ENCODE peak calls at places on chromosomes 16 and 17, in five cellular contexts. One of them, this sample, is unnamed. For H3K4me1 and H3K36me3, the result is how much of the 10 kb centered on the place peaks cover.

GRCh38 chr16:10013364-10013763 is 168.9 kb downstream of the GRIN2A start:
- DNase-seq in pancreas: no peak
- DNase-seq in NT2/D1: no peak
- DNase-seq in PC-3: no peak
- DNase-seq in thoracic aorta: no peak
- DNase-seq in this sample: no peak

GRCh38 chr16:88743693-88744519 is 37.6 kb downstream of the CTU2 start:
- DNase-seq in pancreas: peak
- DNase-seq in NT2/D1: peak
- DNase-seq in PC-3: peak
- DNase-seq in thoracic aorta: peak
- DNase-seq in this sample: peak

GRCh38 chr17:21167303-21167702 is 40.5 kb downstream of the DHRS7B start:
- DNase-seq in NT2/D1: no peak
- DNase-seq in pancreas: no peak
- DNase-seq in PC-3: no peak
- DNase-seq in thoracic aorta: no peak
- DNase-seq in this sample: no peak

GRCh38 chr16:50257876-50258275 is 8.5 kb upstream of the ADCY7 start:
- DNase-seq in PC-3: no peak
- DNase-seq in NT2/D1: no peak
- DNase-seq in thoracic aorta: no peak
- DNase-seq in pancreas: peak
- DNase-seq in this sample: no peak

GRCh38 chr17:37742114-37742761 is 2.6 kb downstream of the HNF1B start:
- DNase-seq in PC-3: peak
- DNase-seq in NT2/D1: no peak
- DNase-seq in pancreas: peak
- DNase-seq in thoracic aorta: no peak
- DNase-seq in this sample: no peak

GRCh38 chr16:84383106-84383505 is 14.8 kb downstream of the ATP2C2 start:
- DNase-seq in PC-3: no peak
- DNase-seq in thoracic aorta: no peak
- DNase-seq in NT2/D1: no peak
- DNase-seq in pancreas: peak
- DNase-seq in this sample: no peak

GRCh38 chr17:16371742-16372141 is 9.1 kb upstream of the UBB start:
- DNase-seq in thoracic aorta: no peak
- DNase-seq in NT2/D1: no peak
- DNase-seq in PC-3: peak
- DNase-seq in pancreas: no peak
- DNase-seq in this sample: no peak

GRCh38 chr17:35184274-35184673 is 9.9 kb downstream of the SLC35G3 start:
- DNase-seq in pancreas: no peak
- DNase-seq in NT2/D1: no peak
- DNase-seq in thoracic aorta: no peak
- DNase-seq in PC-3: no peak
- DNase-seq in this sample: no peak

GRCh38 chr16:50616883-50617629 is 64.1 kb downstream of the SNX20 start:
- DNase-seq in thoracic aorta: no peak
- DNase-seq in PC-3: no peak
- DNase-seq in pancreas: no peak
- DNase-seq in NT2/D1: no peak
- DNase-seq in this sample: peak

GRCh38 chr17:78250891-78251772 is 19.7 kb downstream of the TMEM235 start:
- DNase-seq in thoracic aorta: no peak
- DNase-seq in PC-3: peak
- DNase-seq in NT2/D1: peak
- DNase-seq in pancreas: peak
- DNase-seq in this sample: peak

GRCh38 chr16:17885659-17886200 is 415.0 kb upstream of the XYLT1 start:
- DNase-seq in PC-3: no peak
- DNase-seq in thoracic aorta: no peak
- DNase-seq in pancreas: no peak
- DNase-seq in NT2/D1: peak
- DNase-seq in this sample: no peak

GRCh38 chr16:88681709-88682451 is 4.4 kb downstream of the SNAI3 start:
- DNase-seq in thoracic aorta: no peak
- DNase-seq in pancreas: no peak
- DNase-seq in PC-3: no peak
- DNase-seq in NT2/D1: no peak
- DNase-seq in this sample: no peak

GRCh38 chr17:7439462-7440112 is at the start of gene FGF11:
- DNase-seq in thoracic aorta: no peak
- DNase-seq in PC-3: no peak
- DNase-seq in NT2/D1: no peak
- DNase-seq in pancreas: no peak
- DNase-seq in this sample: no peak

GRCh38 chr16:61391835-61392234 is 644.4 kb downstream of the CDH8 start:
- DNase-seq in pancreas: no peak
- DNase-seq in NT2/D1: no peak
- DNase-seq in PC-3: no peak
- DNase-seq in thoracic aorta: no peak
- DNase-seq in this sample: no peak

GRCh38 chr17:32596666-32597065 is 109.9 kb downstream of the CDK5R1 start:
- DNase-seq in PC-3: no peak
- DNase-seq in NT2/D1: no peak
- DNase-seq in pancreas: no peak
- DNase-seq in thoracic aorta: no peak
- DNase-seq in this sample: no peak

GRCh38 chr17:40952675-40953074 is 14.1 kb downstream of the KRT39 start:
- DNase-seq in pancreas: no peak
- DNase-seq in thoracic aorta: no peak
- DNase-seq in NT2/D1: no peak
- DNase-seq in PC-3: peak
- DNase-seq in this sample: no peak

GRCh38 chr17:61862105-61862574 is 1.2 kb downstream of the BRIP1 start:
- DNase-seq in NT2/D1: no peak
- DNase-seq in thoracic aorta: no peak
- DNase-seq in PC-3: peak
- DNase-seq in pancreas: no peak
- DNase-seq in this sample: no peak

GRCh38 chr16:9489823-9490467 is 398.5 kb downstream of the HAPSTR1 start:
- DNase-seq in thoracic aorta: no peak
- DNase-seq in PC-3: no peak
- DNase-seq in NT2/D1: no peak
- DNase-seq in pancreas: no peak
- DNase-seq in this sample: no peak

GRCh38 chr17:69677130-69677529 is 262.6 kb downstream of the MAP2K6 start:
- DNase-seq in NT2/D1: no peak
- DNase-seq in thoracic aorta: no peak
- DNase-seq in pancreas: no peak
- DNase-seq in PC-3: peak
- DNase-seq in this sample: no peak

DNA sequence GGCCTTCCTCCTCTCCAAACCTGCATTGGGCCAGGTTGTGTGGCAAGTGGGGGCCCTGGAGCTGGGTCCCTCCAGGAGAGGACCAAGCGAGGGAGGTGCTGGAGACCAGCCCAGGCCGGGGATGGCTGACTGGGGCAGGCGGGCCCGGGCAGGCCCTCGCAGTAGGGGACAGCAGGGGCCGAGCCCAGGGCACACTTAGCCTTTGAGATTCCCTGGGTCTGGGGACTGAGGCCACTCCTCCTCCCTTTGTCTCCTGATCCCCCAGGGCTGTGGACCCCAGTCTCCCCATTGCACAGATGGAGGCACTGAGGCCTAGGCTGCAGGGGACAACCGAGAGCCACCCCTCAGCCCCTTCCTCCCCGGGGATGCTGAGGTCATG is 5.2 kb downstream of the FOXJ1 start:
- DNase-seq in thoracic aorta: no peak
- DNase-seq in pancreas: peak
- DNase-seq in NT2/D1: no peak
- DNase-seq in PC-3: no peak
- DNase-seq in this sample: no peak
- H3K4me1 ChIP-seq in thoracic aorta: under half
- H3K4me1 ChIP-seq in pancreas: under half
- H3K4me1 ChIP-seq in NT2/D1: under half
- H3K4me1 ChIP-seq in PC-3: under half
- H3K4me1 ChIP-seq in this sample: under half

GRCh38 chr17:77203436-77203835 is 62.7 kb downstream of the SEC14L1 start:
- DNase-seq in thoracic aorta: no peak
- DNase-seq in pancreas: peak
- DNase-seq in PC-3: no peak
- DNase-seq in NT2/D1: no peak
- DNase-seq in this sample: no peak
- H3K36me3 ChIP-seq in thoracic aorta: half or more
- H3K36me3 ChIP-seq in pancreas: under half
- H3K36me3 ChIP-seq in PC-3: half or more
- H3K36me3 ChIP-seq in NT2/D1: half or more
- H3K36me3 ChIP-seq in this sample: under half

DNA sequence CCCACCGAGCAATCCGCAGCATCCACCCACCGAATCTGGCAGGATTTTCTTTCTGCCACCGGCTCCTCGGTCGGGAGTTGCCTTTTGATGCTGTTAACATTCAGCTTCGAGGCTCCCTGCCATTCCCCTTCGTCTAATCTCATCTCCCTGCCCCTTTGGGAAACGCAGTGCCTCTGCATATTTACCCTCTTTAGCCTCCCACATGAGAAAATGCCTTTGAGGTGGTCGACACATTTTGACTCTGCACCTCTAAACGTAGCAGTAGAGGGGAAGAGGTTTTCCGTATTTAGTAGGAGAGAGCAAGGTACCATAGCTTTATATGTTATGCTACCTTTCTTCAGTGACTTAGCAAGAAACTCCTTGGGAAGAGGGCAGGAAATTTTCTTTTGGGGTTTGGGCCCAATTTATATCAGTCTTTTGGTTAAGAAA is 1.2 kb downstream of the PAFAH1B1 start:
- DNase-seq in PC-3: no peak
- DNase-seq in NT2/D1: no peak
- DNase-seq in pancreas: no peak
- DNase-seq in thoracic aorta: no peak
- DNase-seq in this sample: no peak
- H3K4me1 ChIP-seq in PC-3: under half
- H3K4me1 ChIP-seq in NT2/D1: under half
- H3K4me1 ChIP-seq in pancreas: under half
- H3K4me1 ChIP-seq in thoracic aorta: half or more
- H3K4me1 ChIP-seq in this sample: under half

GRCh38 chr16:2701713-2702437 is 18.1 kb downstream of the PRSS27 start:
- DNase-seq in thoracic aorta: no peak
- DNase-seq in PC-3: no peak
- DNase-seq in NT2/D1: no peak
- DNase-seq in pancreas: no peak
- DNase-seq in this sample: no peak

GRCh38 chr16:2704983-2705275 is 15.1 kb downstream of the PRSS27 start:
- DNase-seq in thoracic aorta: no peak
- DNase-seq in NT2/D1: no peak
- DNase-seq in PC-3: no peak
- DNase-seq in pancreas: no peak
- DNase-seq in this sample: no peak

GRCh38 chr16:2702438-2702825 is 17.6 kb downstream of the PRSS27 start:
- DNase-seq in PC-3: no peak
- DNase-seq in NT2/D1: no peak
- DNase-seq in thoracic aorta: no peak
- DNase-seq in pancreas: no peak
- DNase-seq in this sample: no peak

GRCh38 chr16:2704166-2704982 is 15.7 kb downstream of the PRSS27 start:
- DNase-seq in PC-3: no peak
- DNase-seq in pancreas: no peak
- DNase-seq in thoracic aorta: no peak
- DNase-seq in NT2/D1: no peak
- DNase-seq in this sample: peak

DNA sequence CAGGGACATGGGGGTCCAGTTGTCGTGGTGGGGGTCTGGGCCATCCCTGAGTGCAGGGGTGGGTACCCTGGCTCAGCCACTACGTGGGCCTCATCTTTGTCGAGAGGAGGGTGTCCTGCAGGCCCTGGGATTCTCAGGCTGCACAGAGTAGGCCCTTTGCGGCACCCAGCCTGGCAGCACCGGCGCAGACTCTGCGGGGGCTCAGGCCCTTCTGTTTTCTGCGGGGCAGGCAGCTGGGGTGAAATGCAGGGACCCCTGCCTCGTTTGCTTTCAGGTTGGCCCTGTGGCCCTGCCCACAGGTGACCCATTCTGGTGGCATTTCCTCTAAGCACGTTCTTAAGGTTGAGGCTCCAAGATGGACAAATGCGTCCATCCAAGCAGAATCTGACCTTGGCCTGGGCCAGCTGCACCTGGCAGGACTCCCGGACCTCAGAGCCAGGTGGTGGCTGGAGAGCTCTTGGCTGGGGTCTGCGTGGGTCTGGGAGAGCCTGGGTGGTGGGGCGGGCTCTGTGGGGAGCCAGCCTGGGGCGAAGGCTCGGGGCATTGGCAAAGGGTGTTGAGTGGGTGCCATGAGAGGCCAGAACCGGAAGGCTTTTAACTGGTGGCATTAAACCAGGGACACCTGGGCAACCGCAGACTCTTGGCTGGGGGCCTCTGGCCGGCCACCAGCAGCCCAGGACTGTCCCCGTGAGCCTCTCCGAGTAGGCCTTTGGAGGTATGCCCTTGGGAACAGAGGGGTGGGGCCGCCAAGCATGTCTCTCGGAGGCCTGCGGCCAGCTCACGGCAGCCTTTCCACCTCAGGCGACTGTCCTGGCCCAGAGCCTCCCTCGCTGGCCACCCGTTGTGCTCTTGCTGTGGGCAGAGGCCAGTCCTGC is 16.9 kb downstream of the PRSS27 start:
- DNase-seq in PC-3: no peak
- DNase-seq in thoracic aorta: no peak
- DNase-seq in NT2/D1: no peak
- DNase-seq in pancreas: no peak
- DNase-seq in this sample: peak
- H3K36me3 ChIP-seq in PC-3: under half
- H3K36me3 ChIP-seq in thoracic aorta: half or more
- H3K36me3 ChIP-seq in NT2/D1: half or more
- H3K36me3 ChIP-seq in pancreas: under half
- H3K36me3 ChIP-seq in this sample: under half